ENCODE peak calls at places on chromosomes 11 and 22, in nine cellular contexts. I is H9; T is activated CD4-positive, alpha-beta T cell treated with anti-CD3 and anti-CD28 coated beads, Interleukin-2, amount 10 ng/mL, durations not matched to agents 7 days and 5 days; Z is KG1; C is mesendoderm; P is activated CD8-positive, alpha-beta memory T cell treated with anti-CD3 and anti-CD28 coated beads, Interleukin-2, amount 10 ng/mL, durations not matched to agents 7 days and 5 days; W is hypothalamus; A is smooth muscle cell of the brain vasculature; K is epithelial cell of esophagus. U is an unnamed sample.

GRCh38 chr11:131763193-131763890 is 392.9 kb downstream of the NTM start:
- DNase-seq in I (no peak), T (no peak), Z (no peak), C (no peak), P (no peak), W (no peak), A (no peak), K (no peak), U (no peak)

GRCh38 chr11:95835351-95835750 is 45.1 kb downstream of the CEP57 start:
- DNase-seq in I (no peak), T (no peak), Z (no peak), C (no peak), P (no peak), W (no peak), A (no peak), K (no peak), U (no peak)

GRCh38 chr11:36249271-36249670 is 40.0 kb downstream of the COMMD9 start:
- DNase-seq in I (no peak), T (no peak), Z (no peak), C (no peak), P (no peak), W (no peak), A (peak), K (peak), U (no peak)

GRCh38 chr11:82927264-82927880 is 25.8 kb downstream of the DDIAS start:
- DNase-seq in I (no peak), T (peak), Z (peak), C (peak), P (no peak), W (no peak), A (peak), K (peak), U (peak)

GRCh38 chr22:39359659-39360195 is 9.9 kb downstream of the SYNGR1 start:
- DNase-seq in I (peak), T (no peak), Z (no peak), C (no peak), P (no peak), W (no peak), A (no peak), K (no peak), U (no peak)

GRCh38 chr11:66316849-66317251 is at the start of gene CD248:
- DNase-seq in I (peak), T (no peak), Z (no peak), C (peak), P (peak), W (no peak), A (no peak), K (no peak), U (no peak)

GRCh38 chr11:68524213-68524612 is 63.7 kb downstream of the PPP6R3 start:
- DNase-seq in I (no peak), T (no peak), Z (no peak), C (no peak), P (no peak), W (no peak), A (no peak), K (peak), U (no peak)

GRCh38 chr11:83147895-83148294 is 9.0 kb upstream of the PCF11 start:
- DNase-seq in I (no peak), T (no peak), Z (no peak), C (no peak), P (no peak), W (no peak), A (no peak), K (no peak), U (no peak)

GRCh38 chr11:6321961-6322362 is 1.7 kb upstream of the CAVIN3 start:
- DNase-seq in I (no peak), T (no peak), Z (no peak), C (no peak), P (no peak), W (no peak), A (peak), K (peak), U (no peak)

GRCh38 chr11:133745791-133746190 is 99.5 kb downstream of the SPATA19 start:
- DNase-seq in I (no peak), T (no peak), Z (no peak), C (peak), P (no peak), W (no peak), A (no peak), K (no peak), U (no peak)

GRCh38 chr11:128603003-128603715 is 15.8 kb upstream of the ETS1 start:
- DNase-seq in I (no peak), T (no peak), Z (no peak), C (no peak), P (peak), W (no peak), A (no peak), K (no peak), U (no peak)

GRCh38 chr11:70431611-70432010 is 33.3 kb downstream of the CTTN start:
- DNase-seq in I (no peak), T (no peak), Z (no peak), C (no peak), P (no peak), W (no peak), A (no peak), K (no peak), U (no peak)

GRCh38 chr11:5004429-5005274 is 10.0 kb downstream of the OR51L1 start:
- DNase-seq in I (peak), T (peak), Z (no peak), C (peak), P (peak), W (peak), A (peak), K (peak), U (peak)

GRCh38 chr22:24950272-24950902 is 2.1 kb upstream of the KIAA1671 start:
- DNase-seq in I (peak), T (no peak), Z (no peak), C (peak), P (no peak), W (no peak), A (no peak), K (peak), U (no peak)

GRCh38 chr11:130722401-130722800 is 193.9 kb downstream of the SNX19 start:
- DNase-seq in I (no peak), T (no peak), Z (no peak), C (no peak), P (no peak), W (no peak), A (no peak), K (no peak), U (no peak)

GRCh38 chr22:46088541-46089311 is 61.6 kb upstream of the PPARA start:
- DNase-seq in I (no peak), T (no peak), Z (no peak), C (no peak), P (no peak), W (no peak), A (no peak), K (no peak), U (no peak)

U was measured in MM.1S.